ENCODE peak calls at places on chromosomes 1 and 21, in six cellular contexts. O, D, J, X, I and G are unnamed samples.

GRCh38 chr1:94669213-94669612 is 127.7 kb upstream of the F3 start:
- DNase-seq in D (no peak), J (no peak), O (no peak), I (no peak), X (no peak), G (peak)

GRCh38 chr1:207027921-207028320 is 4.6 kb downstream of the C1orf116 start:
- DNase-seq in X (no peak), O (no peak), I (no peak), D (no peak), J (no peak), G (no peak)

GRCh38 chr1:33433509-33434362 is 2.8 kb upstream of the PHC2 start:
- DNase-seq in O (peak), X (no peak), J (peak), D (peak), I (no peak), G (peak)

GRCh38 chr1:55631508-55631907 is 416.3 kb upstream of the USP24 start:
- DNase-seq in D (no peak), I (no peak), O (no peak), X (no peak), J (peak), G (peak)

GRCh38 chr1:248871837-248872401 is 13.0 kb upstream of the ZNF692 start:
- DNase-seq in J (no peak), O (no peak), D (no peak), I (no peak), X (no peak), G (no peak)

GRCh38 chr1:193589597-193590040 is 403.2 kb upstream of the B3GALT2 start:
- DNase-seq in I (no peak), O (no peak), D (peak), J (peak), X (no peak), G (peak)

GRCh38 chr1:43207229-43207853 is 35.2 kb downstream of the CFAP57 start:
- DNase-seq in X (no peak), D (peak), J (peak), I (no peak), O (no peak), G (peak)

GRCh38 chr1:199685369-199685768 is 342.1 kb upstream of the NR5A2 start:
- DNase-seq in X (no peak), O (no peak), I (no peak), J (peak), D (no peak), G (peak)

GRCh38 chr21:14533555-14534400 is 12.3 kb downstream of the SAMSN1 start:
- DNase-seq in O (no peak), J (peak), X (peak), D (no peak), I (no peak), G (peak)

GRCh38 chr21:42653492-42654061 is at the start of gene PDE9A:
- DNase-seq in I (peak), X (peak), D (no peak), O (peak), J (no peak), G (no peak)

GRCh38 chr21:42654179-42654912 is 925 bp downstream of the PDE9A start:
- DNase-seq in J (no peak), O (peak), D (no peak), X (peak), I (peak), G (no peak)

GRCh38 chr21:42651515-42652401 is 1.7 kb upstream of the PDE9A start:
- DNase-seq in I (peak), D (no peak), O (peak), J (no peak), X (no peak), G (no peak)

GRCh38 chr21:42650441-42651421 is 2.7 kb upstream of the PDE9A start:
- DNase-seq in D (no peak), I (peak), X (no peak), J (no peak), O (peak), G (no peak)

DNA sequence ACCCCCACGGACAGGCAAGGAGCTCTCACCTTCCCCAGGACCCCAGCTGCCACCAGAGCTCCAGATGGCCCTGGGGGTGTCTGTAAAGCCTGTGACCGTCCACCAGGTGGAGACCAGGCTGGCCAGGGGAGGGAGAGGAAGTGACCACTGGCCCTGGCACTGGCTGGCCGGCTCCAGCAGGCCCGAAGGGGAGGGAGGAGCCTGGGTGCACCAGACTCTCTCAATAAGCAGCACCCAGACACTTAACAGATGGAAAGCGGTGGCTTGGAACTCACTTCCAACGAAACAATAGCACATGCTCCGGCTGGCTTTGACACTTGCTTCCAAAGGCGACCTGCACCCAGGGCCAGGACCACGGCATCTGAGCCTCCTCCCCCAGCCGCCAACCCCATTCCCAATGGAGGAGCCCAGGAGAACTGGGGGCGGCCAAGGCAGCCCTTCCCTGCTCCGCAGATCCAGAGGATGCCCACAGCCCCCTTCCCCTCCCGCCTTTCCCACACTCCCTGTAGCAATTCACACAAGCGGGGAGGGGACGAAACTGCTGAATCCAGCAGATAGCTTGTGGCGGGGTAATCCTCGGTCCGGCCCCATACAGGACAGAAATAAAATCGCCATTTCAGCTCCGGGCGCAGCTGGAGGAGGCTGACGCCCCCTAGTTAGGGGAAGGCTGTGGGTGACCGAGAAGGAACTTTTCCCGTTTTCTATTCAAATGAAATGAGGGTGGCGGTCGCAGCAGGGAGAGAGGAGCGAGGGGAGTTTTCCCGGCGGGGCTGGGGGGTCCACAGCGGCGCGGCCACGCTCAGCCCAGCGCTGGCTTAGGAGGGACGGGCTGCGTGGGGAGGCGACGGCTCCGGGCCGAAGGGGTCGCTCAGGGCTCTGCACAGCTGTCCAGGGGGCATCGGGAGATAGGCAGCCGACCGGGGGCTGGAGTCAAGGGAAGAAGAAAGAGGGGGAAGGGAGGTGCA is 612 bp upstream of the PDE9A start:
- DNase-seq in I (peak), J (peak), X (no peak), O (peak), D (no peak), G (no peak)
- TF ChIP-seq CTCF in I (no peak), J (peak), X (no peak), O (peak), D (no peak), G (peak)

GRCh38 chr1:211683396-211684297 is 8.2 kb upstream of the NEK2 start:
- DNase-seq in J (no peak), I (no peak), D (no peak), O (no peak), X (no peak), G (no peak)

GRCh38 chr1:211685823-211686222 is 10.4 kb upstream of the NEK2 start:
- DNase-seq in X (no peak), D (no peak), O (no peak), J (no peak), I (no peak), G (no peak)

GRCh38 chr1:211684791-211685190 is 9.4 kb upstream of the NEK2 start:
- DNase-seq in I (no peak), D (peak), J (peak), O (no peak), X (no peak), G (no peak)

GRCh38 chr1:211687462-211688215 is 12.2 kb upstream of the NEK2 start:
- DNase-seq in D (no peak), O (no peak), J (no peak), X (no peak), I (no peak), G (no peak)

DNA sequence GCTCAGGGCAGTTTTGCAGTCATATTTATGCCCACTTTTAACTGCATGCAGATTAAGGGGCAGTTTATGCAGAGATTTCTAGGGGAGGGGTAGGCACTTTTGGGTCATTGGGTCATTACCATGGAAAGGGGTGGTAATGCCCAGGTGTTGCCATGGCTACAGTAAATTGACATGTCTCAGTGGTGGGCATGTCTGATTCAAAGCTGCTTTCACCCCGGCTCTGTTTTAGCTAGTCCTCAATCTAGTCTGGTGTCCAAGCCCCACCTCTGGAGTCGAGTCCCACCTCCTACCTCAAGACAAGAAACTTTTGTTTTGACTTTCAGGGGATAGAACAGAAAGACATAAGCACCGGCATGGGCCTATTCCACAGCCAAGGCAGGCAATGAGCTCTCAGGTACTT is 8.9 kb upstream of the NEK2 start:
- DNase-seq in O (no peak), D (no peak), I (no peak), J (no peak), X (no peak), G (no peak)
- TF ChIP-seq CTCF in O (no peak), D (no peak), I (no peak), J (no peak), X (no peak), G (no peak)

DNA sequence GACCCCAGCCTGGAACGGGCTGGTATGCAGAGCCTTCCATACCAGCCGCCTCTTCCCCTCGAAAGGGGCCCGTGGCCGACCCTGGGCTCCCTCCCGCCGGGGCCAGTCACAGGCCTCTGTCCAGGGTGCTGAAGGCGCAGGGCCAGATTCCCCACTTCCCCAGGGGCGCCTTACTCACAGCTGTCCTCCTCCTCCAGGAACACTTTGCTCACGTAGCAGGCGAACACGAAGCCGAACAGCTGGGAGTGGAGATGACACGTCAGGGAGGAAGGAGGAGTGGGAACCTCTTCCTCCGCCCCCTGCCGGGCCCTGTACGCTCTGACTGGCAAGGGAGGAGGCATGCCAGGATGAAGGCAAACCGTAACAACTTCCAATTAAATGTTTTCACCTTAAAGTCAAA is 57.3 kb downstream of the NKAIN1 start:
- DNase-seq in I (peak), D (peak), O (peak), J (peak), X (peak), G (peak)
- TF ChIP-seq CTCF in I (no peak), D (peak), O (peak), J (peak), X (no peak), G (peak)

DNA sequence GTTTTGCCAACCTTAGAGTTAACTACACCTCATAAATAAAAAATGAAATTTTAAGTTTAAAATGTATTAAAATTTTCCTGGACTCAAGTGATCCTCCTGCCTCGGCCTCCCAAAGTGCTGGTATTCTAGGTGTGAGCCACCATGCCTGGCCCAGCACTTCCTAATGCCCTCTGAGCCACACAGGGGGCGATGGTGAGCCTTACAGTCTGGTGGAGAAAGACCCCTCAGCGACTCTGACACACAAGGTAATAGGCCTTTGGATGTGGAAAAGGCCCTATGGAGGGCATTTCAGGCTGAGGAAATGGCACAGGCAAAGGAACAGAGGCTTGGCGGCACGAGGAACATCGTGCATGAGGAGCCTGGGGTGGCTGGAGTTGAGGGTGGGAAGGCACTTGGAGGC is 6.7 kb downstream of the CITED4 start:
- DNase-seq in J (no peak), X (no peak), O (no peak), I (no peak), D (no peak), G (no peak)
- TF ChIP-seq CTCF in J (peak), X (peak), O (no peak), I (no peak), D (peak), G (peak)

GRCh38 chr1:158652721-158653334 is 33.7 kb downstream of the SPTA1 start:
- DNase-seq in O (no peak), X (no peak), I (no peak), D (no peak), J (no peak), G (no peak)

GRCh38 chr1:158654079-158654478 is 32.4 kb downstream of the SPTA1 start:
- DNase-seq in O (no peak), X (no peak), J (no peak), D (no peak), I (no peak), G (no peak)

GRCh38 chr1:158649052-158649451 is 37.5 kb downstream of the SPTA1 start:
- DNase-seq in I (no peak), O (no peak), X (no peak), J (no peak), D (no peak), G (no peak)

DNA sequence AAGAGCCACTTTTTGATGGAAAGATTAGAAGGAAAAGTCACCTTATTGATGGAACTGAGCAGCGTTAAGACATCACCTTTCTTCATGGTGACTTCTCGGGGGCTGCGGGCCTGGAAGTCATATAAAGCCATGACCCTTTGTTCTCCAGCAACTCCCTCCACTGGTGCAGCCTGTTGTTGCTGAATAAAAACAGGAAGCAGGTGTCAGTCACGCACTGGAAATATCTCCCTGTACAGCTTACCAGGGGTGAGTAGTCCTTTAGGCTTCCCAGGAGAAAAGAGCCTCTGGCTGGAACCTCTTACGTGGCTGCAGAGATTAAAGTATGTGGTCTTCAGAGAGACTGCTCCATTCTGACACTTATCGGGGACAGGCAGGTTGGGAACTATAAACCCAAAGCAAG is 31.9 kb downstream of the SPTA1 start:
- DNase-seq in X (no peak), O (no peak), D (no peak), I (no peak), J (no peak), G (no peak)
- TF ChIP-seq CTCF in X (no peak), O (no peak), D (no peak), I (no peak), J (no peak), G (no peak)